ENCODE peak calls at places on chromosomes 11 and 22, in four cellular contexts. M is caudate nucleus; T is activated CD8-positive, alpha-beta T cell treated with anti-CD3 and anti-CD28 coated beads, Interleukin-2, amount 10 ng/mL, durations not matched to agents 7 days and 5 days; E is uterus. C is an unnamed sample.
A peak's percentile ranks its signal among the peaks of the same experiment; 100 is the strongest.

GRCh38 chr11:102564110-102564509 is 33.6 kb upstream of the MMP7 start:
- DNase-seq in M (no peak), T (no peak), E (no peak), C (no peak)

GRCh38 chr11:71420455-71421241 is 27.5 kb downstream of the DHCR7 start:
- DNase-seq in M (peak; percentile 38), T (peak; percentile 51), E (no peak), C (peak; percentile 34)

GRCh38 chr11:77372736-77373135 is 71.2 kb upstream of the GDPD4 start:
- DNase-seq in M (no peak), T (no peak), E (no peak), C (no peak)

GRCh38 chr22:21015051-21016006 is at the start of gene P2RX6:
- DNase-seq in M (no peak), T (no peak), E (no peak), C (no peak)

GRCh38 chr11:114892381-114893197 is 214.3 kb downstream of the NXPE2 start:
- DNase-seq in M (no peak), T (peak; percentile 25), E (no peak), C (no peak)

GRCh38 chr11:110830344-110831141 is 118.3 kb upstream of the ARHGAP20 start:
- DNase-seq in M (no peak), T (no peak), E (no peak), C (no peak)

GRCh38 chr11:94740975-94741707 is 27.0 kb upstream of the AMOTL1 start:
- DNase-seq in M (no peak), T (no peak), E (peak; percentile 41), C (no peak)

GRCh38 chr11:62706841-62707240 is 383 bp downstream of the BSCL2 start:
- DNase-seq in M (no peak), T (no peak), E (peak; percentile 37), C (no peak)

GRCh38 chr11:61866231-61866957 is 25.0 kb downstream of the FADS3 start:
- DNase-seq in M (no peak), T (no peak), E (no peak), C (no peak)

GRCh38 chr11:44754876-44755552 is 28.3 kb downstream of the TSPAN18 start:
- DNase-seq in M (no peak), T (no peak), E (peak; percentile 54), C (no peak)

GRCh38 chr11:92384807-92385206 is 160.2 kb downstream of the FAT3 start:
- DNase-seq in M (peak; percentile 33), T (no peak), E (no peak), C (no peak)

GRCh38 chr22:25069758-25070461 is 117.4 kb downstream of the KIAA1671 start:
- DNase-seq in M (no peak), T (peak; percentile 54), E (peak; percentile 23), C (no peak)

C was measured in NCI-H1694.